ENCODE peak calls at places on chromosomes 13 and 19, in five cellular contexts. S is HCT116, G is GM23248, E is HepG2, Q is fibroblast of lung. O is an unnamed sample. For H3K4me1, the result is how much of the 10 kb centered on the place peaks cover.

GRCh38 chr19:38661996-38662395 is 14.5 kb downstream of the ACTN4 start:
- DNase-seq in Q (no peak), G (no peak), S (no peak), E (no peak), O (no peak)

GRCh38 chr13:99382428-99383133 is 75.4 kb upstream of the GPR183 start:
- DNase-seq in G (peak), E (no peak), Q (no peak), S (no peak), O (peak)

GRCh38 chr13:99399623-99399974 is 92.4 kb upstream of the GPR183 start:
- DNase-seq in Q (no peak), G (no peak), S (no peak), E (no peak), O (no peak)

GRCh38 chr19:54558339-54558738 is 15.3 kb upstream of the LILRA2 start:
- DNase-seq in Q (no peak), G (no peak), E (no peak), S (no peak), O (no peak)

GRCh38 chr13:51793570-51794273 is 10.2 kb downstream of the DHRS12 start:
- DNase-seq in S (peak), G (peak), E (no peak), Q (peak), O (peak)

GRCh38 chr19:58582985-58583384 is 9.8 kb upstream of the MZF1 start:
- DNase-seq in E (no peak), Q (no peak), S (no peak), G (no peak), O (no peak)

GRCh38 chr19:21084343-21084742 is 2.3 kb downstream of the ZNF714 start:
- DNase-seq in E (no peak), Q (peak), S (no peak), G (peak), O (peak)

GRCh38 chr19:49149652-49150105 is 5.5 kb downstream of the HRC start:
- DNase-seq in G (peak), S (peak), E (peak), Q (peak), O (peak)

GRCh38 chr19:34471906-34472305 is 9.7 kb upstream of the WTIP start:
- DNase-seq in S (no peak), G (no peak), Q (no peak), E (no peak), O (no peak)

GRCh38 chr19:34468400-34468799 is 13.2 kb upstream of the WTIP start:
- DNase-seq in S (no peak), Q (no peak), E (no peak), G (peak), O (no peak)
- H3K4me1 ChIP-seq in S (under half), Q (under half), E (under half), G (under half), O (under half)

GRCh38 chr13:26785845-26786630 is 25.5 kb upstream of the GPR12 start:
- DNase-seq in G (no peak), E (no peak), S (no peak), Q (no peak), O (no peak)
- H3K4me3 ChIP-seq in G (no peak), E (no peak), S (no peak), Q (no peak), O (no peak)

GRCh38 chr13:32407854-32408253 is 20.1 kb downstream of the N4BP2L1 start:
- DNase-seq in Q (no peak), G (no peak), S (no peak), E (no peak), O (no peak)

GRCh38 chr13:32413284-32413683 is 14.6 kb downstream of the N4BP2L1 start:
- DNase-seq in G (no peak), Q (no peak), S (no peak), E (no peak), O (no peak)

GRCh38 chr13:32408999-32409313 is 19.0 kb downstream of the N4BP2L1 start:
- DNase-seq in Q (peak), S (no peak), E (no peak), G (no peak), O (no peak)

GRCh38 chr13:32408296-32408998 is 19.5 kb downstream of the N4BP2L1 start:
- DNase-seq in Q (peak), G (no peak), E (no peak), S (no peak), O (no peak)

GRCh38 chr13:32409561-32410440 is 18.1 kb downstream of the N4BP2L1 start:
- DNase-seq in S (no peak), E (no peak), Q (peak), G (no peak), O (peak)
- H3K9ac ChIP-seq in S (no peak), E (no peak), Q (no peak), G (no peak), O (peak)

GRCh38 chr19:13848811-13849241 is 28.1 kb upstream of the NANOS3 start:
- DNase-seq in G (no peak), Q (no peak), E (no peak), S (no peak), O (no peak)

GRCh38 chr19:13849277-13849676 is 27.7 kb upstream of the NANOS3 start:
- DNase-seq in G (no peak), E (no peak), Q (no peak), S (no peak), O (no peak)

GRCh38 chr19:13847900-13848677 is 28.8 kb upstream of the NANOS3 start:
- DNase-seq in S (no peak), E (no peak), G (no peak), Q (no peak), O (no peak)

GRCh38 chr19:13846533-13847032 is 30.4 kb upstream of the NANOS3 start:
- DNase-seq in Q (peak), S (peak), G (peak), E (peak), O (peak)

DNA sequence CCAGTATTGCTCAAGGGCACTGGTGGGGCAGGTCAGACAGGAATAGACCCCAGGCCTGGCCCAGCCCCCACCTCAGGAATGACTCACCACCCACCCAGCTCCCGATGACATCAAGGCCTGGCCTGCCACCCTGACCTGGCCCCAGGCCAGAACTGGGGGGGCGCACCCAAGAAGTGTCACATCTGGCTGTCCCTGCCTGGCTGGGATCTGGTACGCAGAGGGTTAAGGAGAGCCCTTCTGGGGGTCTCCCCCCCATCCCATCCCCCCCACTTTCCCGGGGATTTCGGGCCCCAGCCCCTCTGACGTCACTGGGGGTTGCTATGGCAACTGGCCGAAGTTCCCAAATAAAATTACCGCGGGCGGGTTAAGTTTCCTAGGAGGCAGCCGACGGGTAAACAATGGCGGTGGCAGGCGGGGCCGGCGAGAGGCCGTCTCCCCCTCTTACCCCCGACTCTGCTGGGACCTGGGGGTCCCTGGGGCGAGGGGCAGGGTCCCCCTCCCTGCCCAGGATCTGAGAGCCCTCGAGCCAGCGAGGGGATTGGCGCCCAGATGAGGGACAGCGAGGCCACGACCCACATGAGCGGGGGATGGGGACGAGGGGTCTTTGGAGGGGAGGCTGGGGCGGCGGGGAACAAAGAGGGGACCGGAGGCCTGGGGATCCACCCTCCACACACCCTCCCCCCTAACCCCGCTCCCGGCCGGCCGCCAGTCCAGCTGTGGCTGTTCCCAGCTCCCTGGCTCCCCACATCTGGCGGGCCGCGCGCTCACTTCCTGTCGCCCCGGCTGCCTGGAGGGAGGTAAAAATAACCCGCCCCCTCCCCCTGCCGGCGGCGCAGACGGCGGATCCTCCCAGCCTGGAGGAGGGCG is 29.7 kb upstream of the NANOS3 start:
- DNase-seq in E (peak), G (peak), S (peak), Q (peak), O (peak)
- H3K4me1 ChIP-seq in E (half or more), G (under half), S (half or more), Q (under half), O (under half)

DNA sequence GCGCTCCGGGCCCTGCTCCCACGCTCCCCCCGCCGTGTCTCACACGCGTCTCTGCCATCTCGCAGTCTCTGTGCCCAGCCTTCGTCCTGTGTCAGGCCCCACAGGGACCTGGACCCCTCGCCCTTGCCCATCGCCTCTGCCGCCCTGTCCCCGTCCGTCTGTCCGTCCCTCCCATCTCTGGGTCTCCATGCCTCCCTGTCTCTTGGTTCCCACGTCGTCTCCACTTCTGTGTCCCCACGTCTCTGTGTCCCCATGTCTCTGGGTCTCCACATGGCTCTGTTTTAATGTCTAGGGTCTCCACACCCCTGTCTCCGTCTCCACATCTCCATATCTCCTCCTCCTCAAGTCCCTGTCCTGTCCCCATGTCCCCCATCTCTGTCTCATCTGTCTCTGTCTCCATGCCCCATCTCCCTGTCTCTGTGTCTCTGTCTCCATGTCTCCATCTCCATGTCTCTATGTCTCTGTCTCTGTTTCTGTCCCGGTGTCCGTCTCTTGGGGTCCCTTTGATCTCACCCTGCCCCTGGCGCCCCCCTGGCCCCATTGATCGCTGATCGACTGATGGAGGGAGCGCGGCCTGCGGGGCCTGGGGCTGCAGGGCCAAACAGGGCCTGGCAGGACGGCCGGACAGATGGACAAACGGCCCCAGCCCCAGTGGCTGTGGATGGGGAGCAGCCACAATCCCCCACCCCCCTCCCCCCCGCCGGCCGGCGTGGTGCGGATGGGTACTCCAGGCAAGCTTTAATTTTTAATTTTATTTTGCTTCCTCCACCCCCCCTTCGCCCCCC is 12.8 kb downstream of the ERFL start:
- DNase-seq in G (no peak), S (no peak), E (no peak), Q (no peak), O (no peak)
- H3K4me3 ChIP-seq in G (no peak), S (no peak), E (no peak), Q (no peak), O (no peak)

GRCh38 chr19:3028305-3029069 is 593 bp downstream of the TLE2 start:
- DNase-seq in Q (no peak), S (no peak), E (no peak), G (no peak), O (no peak)
- H3K9ac ChIP-seq in Q (no peak), S (peak), E (no peak), G (peak), O (peak)

DNA sequence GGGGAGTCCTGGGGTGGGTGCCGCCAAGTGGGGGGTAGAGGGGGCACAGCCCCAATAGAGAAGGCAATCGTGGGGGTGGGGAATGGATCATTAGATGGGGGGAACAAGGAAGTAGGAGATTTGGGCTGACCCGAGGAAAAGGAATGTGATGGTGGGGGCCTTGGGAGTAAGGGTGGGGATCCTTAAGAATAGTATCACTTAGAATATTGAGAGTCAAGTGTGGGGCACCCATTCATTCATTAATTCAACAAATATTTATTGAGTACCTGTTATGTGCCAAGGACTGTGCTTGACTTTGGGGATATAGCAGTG is 641 bp downstream of the PPP5C start:
- DNase-seq in G (no peak), Q (no peak), E (no peak), S (no peak), O (no peak)
- H3K4me1 ChIP-seq in G (under half), Q (under half), E (half or more), S (under half), O (under half)

O was measured in adipocyte.